ENCODE peak calls at places on chromosomes 12 and 14, in five cellular contexts. E is endothelial cell, N is A549, O is psoas muscle, V is lower leg skin. F is an unnamed sample.

GRCh38 chr14:71206766-71207371 is 299.6 kb downstream of the PCNX1 start:
- DNase-seq in E (no peak), N (peak; percentile 26), O (no peak), V (peak; percentile 72), F (no peak)

GRCh38 chr12:32516230-32516629 is 116.9 kb downstream of the FGD4 start:
- DNase-seq in E (no peak), N (no peak), O (no peak), V (no peak), F (no peak)

GRCh38 chr14:100440207-100440631 is 117.1 kb downstream of the SLC25A47 start:
- DNase-seq in E (peak; percentile 55), N (peak; percentile 89), O (peak; percentile 76), V (peak; percentile 90), F (no peak)

GRCh38 chr12:131132118-131132892 is 178.6 kb downstream of the ADGRD1 start:
- DNase-seq in E (peak; percentile 91), N (peak; percentile 79), O (peak; percentile 68), V (peak; percentile 92), F (peak; percentile 90)

GRCh38 chr14:48275301-48275700 is 599.9 kb upstream of the MDGA2 start:
- DNase-seq in E (no peak), N (no peak), O (no peak), V (no peak), F (no peak)

GRCh38 chr14:74906923-74907620 is 16.0 kb downstream of the RPS6KL1 start:
- DNase-seq in E (no peak), N (no peak), O (no peak), V (no peak), F (no peak)

GRCh38 chr12:106304001-106304421 is 1.5 kb downstream of the TCP11L2 start:
- DNase-seq in E (no peak), N (no peak), O (no peak), V (no peak), F (no peak)

GRCh38 chr12:77392467-77392866 is 327.1 kb upstream of the E2F7 start:
- DNase-seq in E (no peak), N (no peak), O (no peak), V (no peak), F (no peak)

GRCh38 chr12:20596036-20596435 is 99.1 kb upstream of the SLCO1C1 start:
- DNase-seq in E (no peak), N (no peak), O (no peak), V (no peak), F (no peak)

GRCh38 chr12:20604408-20604807 is 90.7 kb upstream of the SLCO1C1 start:
- DNase-seq in E (no peak), N (no peak), O (no peak), V (no peak), F (no peak)

GRCh38 chr12:20599757-20600156 is 95.4 kb upstream of the SLCO1C1 start:
- DNase-seq in E (no peak), N (no peak), O (no peak), V (no peak), F (no peak)

GRCh38 chr12:20602671-20603402 is 92.3 kb upstream of the SLCO1C1 start:
- DNase-seq in E (no peak), N (peak; percentile 18), O (no peak), V (no peak), F (no peak)

DNA sequence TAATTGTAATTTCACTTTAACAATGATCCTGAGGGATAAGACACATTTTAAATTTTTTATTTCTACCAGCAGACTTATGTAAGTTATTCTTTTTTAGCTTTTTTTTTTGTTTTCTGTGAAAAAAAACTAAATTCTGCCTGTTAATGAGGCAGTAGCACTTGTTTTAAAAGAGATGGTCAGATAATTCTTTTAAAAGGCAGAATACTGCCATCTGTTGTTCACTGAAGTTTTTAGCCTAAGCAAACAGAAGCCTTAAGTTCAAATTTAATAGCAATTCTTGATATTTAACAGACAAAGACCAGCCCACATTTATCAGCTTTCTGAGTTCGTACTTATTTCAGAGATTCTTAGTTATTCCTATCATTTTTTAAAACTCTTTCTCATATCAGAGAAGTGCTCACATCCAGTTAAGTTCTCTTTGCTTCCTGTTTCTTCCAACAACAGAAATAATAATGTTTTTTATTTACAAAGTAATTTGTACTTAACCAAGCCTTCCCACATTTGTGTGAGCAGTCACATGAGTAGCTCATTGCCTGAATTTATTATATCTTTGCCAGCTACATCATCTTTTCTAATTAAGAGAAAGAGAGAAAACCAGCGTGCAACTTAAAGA is 93.4 kb upstream of the SLCO1C1 start:
- DNase-seq in E (no peak), N (peak; percentile 18), O (no peak), V (no peak), F (no peak)
- TF ChIP-seq CTCF in E (no peak), N (peak; percentile 70), O (peak; percentile 38), V (no peak), F (no peak)

GRCh38 chr14:106134901-106135300 is 608.5 kb downstream of the TMEM121 start:
- DNase-seq in E (no peak), N (no peak), O (no peak), V (no peak), F (no peak)
- TF ChIP-seq CTCF in E (no peak), N (no peak), O (no peak), V (no peak), F (no peak)

GRCh38 chr12:84912191-84913142 is at the start of gene SLC6A15:
- DNase-seq in E (peak; percentile 80), N (peak; percentile 53), O (peak; percentile 24), V (peak; percentile 94), F (no peak)
- TF ChIP-seq CTCF in E (peak; percentile 63), N (no peak), O (no peak), V (no peak), F (no peak)

GRCh38 chr12:110117948-110118685 is 6.0 kb upstream of the IFT81 start:
- DNase-seq in E (peak; percentile 17), N (no peak), O (no peak), V (no peak), F (no peak)
- TF ChIP-seq CTCF in E (no peak), N (no peak), O (no peak), V (no peak), F (no peak)

DNA sequence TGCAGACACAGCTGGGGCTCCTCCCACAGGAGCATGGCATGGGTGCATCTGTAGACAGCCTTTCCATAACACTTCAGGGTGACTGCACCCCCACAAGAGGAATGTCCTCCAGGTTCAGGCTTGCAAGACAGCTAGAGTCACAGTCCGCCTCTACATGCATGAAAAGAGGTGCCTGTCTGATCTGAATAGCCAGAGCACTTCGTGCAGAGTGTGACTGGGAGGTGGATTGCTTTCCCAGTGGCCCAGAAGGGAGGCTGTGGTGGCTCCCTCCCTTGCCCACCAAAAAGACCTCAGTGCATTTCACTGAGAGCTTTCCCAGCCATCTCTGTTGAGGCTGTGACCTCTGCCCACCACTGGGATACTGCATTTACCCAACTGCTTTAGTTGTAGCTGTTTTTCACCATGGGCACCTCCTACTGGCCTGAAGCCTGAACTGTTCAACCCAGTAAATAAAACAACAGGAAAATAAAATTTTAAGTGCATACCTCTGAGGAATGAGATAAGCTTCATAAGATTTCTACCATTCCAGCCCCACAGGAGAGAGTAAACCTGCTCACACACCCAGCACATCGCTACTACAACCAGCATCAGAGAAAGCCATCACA is 14.1 kb downstream of the CEP128 start:
- DNase-seq in E (no peak), N (no peak), O (no peak), V (no peak), F (no peak)
- TF ChIP-seq CTCF in E (peak; percentile 45), N (no peak), O (no peak), V (no peak), F (no peak)

GRCh38 chr12:111194703-111195051 is 174.2 kb downstream of the PHETA1 start:
- DNase-seq in E (no peak), N (no peak), O (no peak), V (no peak), F (no peak)

GRCh38 chr12:111196532-111196931 is 172.4 kb downstream of the PHETA1 start:
- DNase-seq in E (no peak), N (no peak), O (no peak), V (no peak), F (no peak)

GRCh38 chr12:111193977-111194702 is 174.8 kb downstream of the PHETA1 start:
- DNase-seq in E (no peak), N (no peak), O (no peak), V (no peak), F (no peak)

GRCh38 chr12:111195316-111195715 is 173.6 kb downstream of the PHETA1 start:
- DNase-seq in E (no peak), N (no peak), O (no peak), V (no peak), F (no peak)

GRCh38 chr12:111197545-111197944 is 171.3 kb downstream of the PHETA1 start:
- DNase-seq in E (no peak), N (peak; percentile 43), O (no peak), V (no peak), F (no peak)
- TF ChIP-seq CTCF in E (no peak), N (no peak), O (no peak), V (no peak), F (no peak)

GRCh38 chr12:57485695-57486094 is 2.2 kb upstream of the MARS1 start:
- DNase-seq in E (no peak), N (no peak), O (no peak), V (no peak), F (no peak)

GRCh38 chr12:57487055-57487596 is 742 bp upstream of the MARS1 start:
- DNase-seq in E (no peak), N (no peak), O (no peak), V (no peak), F (no peak)

GRCh38 chr12:57488397-57489156 is 709 bp downstream of the MARS1 start:
- DNase-seq in E (no peak), N (no peak), O (no peak), V (no peak), F (no peak)

GRCh38 chr12:57489157-57489641 is 1.3 kb downstream of the MARS1 start:
- DNase-seq in E (no peak), N (no peak), O (no peak), V (no peak), F (no peak)

DNA sequence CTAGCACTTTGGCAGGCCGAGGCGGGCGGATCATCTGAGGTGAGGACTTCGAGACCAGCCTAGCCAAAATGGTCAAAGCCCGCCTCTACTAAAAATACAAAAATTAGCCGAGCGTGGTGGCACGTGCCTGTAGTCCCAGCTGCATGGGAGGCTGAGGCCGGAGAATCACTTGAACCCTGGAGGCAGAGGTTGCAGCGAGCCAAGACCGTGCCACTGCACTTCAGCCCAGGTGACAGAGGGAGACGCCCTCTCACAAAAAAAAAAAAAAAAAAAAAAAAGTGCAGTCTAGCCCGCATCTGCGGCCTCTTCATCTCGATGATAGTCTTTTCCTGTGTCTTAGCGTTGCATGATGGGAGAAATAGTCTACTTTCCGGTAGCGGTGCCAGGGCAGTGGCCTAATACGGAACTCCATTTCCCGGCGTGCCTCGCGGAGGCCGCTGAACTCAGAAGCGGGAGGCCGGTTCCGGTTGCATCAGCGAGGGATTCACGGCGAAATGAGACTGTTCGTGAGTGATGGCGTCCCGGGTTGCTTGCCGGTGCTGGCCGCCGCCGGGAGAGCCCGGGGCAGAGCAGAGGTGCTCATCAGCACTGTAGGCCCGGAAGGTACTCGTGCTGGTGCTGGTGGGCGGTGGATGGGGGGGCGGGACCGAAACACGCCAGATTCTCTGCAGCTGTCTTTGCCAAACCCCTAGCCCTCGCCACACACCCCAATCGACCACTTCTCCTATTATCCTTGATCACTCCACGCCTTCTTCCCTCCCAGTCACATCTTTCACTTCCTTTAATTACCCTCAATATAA is at the start of gene MARS1:
- DNase-seq in E (peak; percentile 82), N (peak; percentile 94), O (peak; percentile 94), V (peak; percentile 99), F (peak; percentile 92)
- TF ChIP-seq CTCF in E (no peak), N (peak; percentile 45), O (no peak), V (no peak), F (peak; percentile 2)

GRCh38 chr14:95200404-95200803 is 43.1 kb upstream of the DICER1 start:
- DNase-seq in E (no peak), N (no peak), O (no peak), V (no peak), F (no peak)
- TF ChIP-seq CTCF in E (no peak), N (no peak), O (no peak), V (no peak), F (no peak)